ENCODE peak calls at places on chromosomes 12 and 14, in five cellular contexts. One of them, this sample, is unnamed.

GRCh38 chr14:104969741-104970230 is 8.4 kb downstream of the AHNAK2 start:
- DNase-seq in HuH-7: no peak
- DNase-seq in stimulated activated CD4-positive, alpha-beta T cell treated with anti-CD3 and anti-CD28 coated beads, Interleukin-1b, Interleukin-23, amount 100 ng/mL, for 1 hour: no peak
- DNase-seq in ELF-1: no peak
- DNase-seq in neural progenitor cell: no peak
- DNase-seq in this sample: no peak

GRCh38 chr12:55280991-55281390 is 15.4 kb downstream of the OR6C6 start:
- DNase-seq in stimulated activated CD4-positive, alpha-beta T cell treated with anti-CD3 and anti-CD28 coated beads, Interleukin-1b, Interleukin-23, amount 100 ng/mL, for 1 hour: no peak
- DNase-seq in HuH-7: no peak
- DNase-seq in ELF-1: no peak
- DNase-seq in neural progenitor cell: no peak
- DNase-seq in this sample: no peak

GRCh38 chr12:3136641-3137267 is 59.6 kb downstream of the TSPAN9 start:
- DNase-seq in stimulated activated CD4-positive, alpha-beta T cell treated with anti-CD3 and anti-CD28 coated beads, Interleukin-1b, Interleukin-23, amount 100 ng/mL, for 1 hour: no peak
- DNase-seq in ELF-1: no peak
- DNase-seq in neural progenitor cell: no peak
- DNase-seq in HuH-7: no peak
- DNase-seq in this sample: no peak

GRCh38 chr14:105049753-105050550 is 15.3 kb downstream of the GPR132 start:
- DNase-seq in ELF-1: no peak
- DNase-seq in stimulated activated CD4-positive, alpha-beta T cell treated with anti-CD3 and anti-CD28 coated beads, Interleukin-1b, Interleukin-23, amount 100 ng/mL, for 1 hour: no peak
- DNase-seq in HuH-7: no peak
- DNase-seq in neural progenitor cell: no peak
- DNase-seq in this sample: no peak

GRCh38 chr14:58638231-58639205 is 756 bp downstream of the DACT1 start:
- DNase-seq in HuH-7: no peak
- DNase-seq in ELF-1: peak
- DNase-seq in stimulated activated CD4-positive, alpha-beta T cell treated with anti-CD3 and anti-CD28 coated beads, Interleukin-1b, Interleukin-23, amount 100 ng/mL, for 1 hour: peak
- DNase-seq in neural progenitor cell: peak
- DNase-seq in this sample: no peak

GRCh38 chr14:32330356-32331226 is 1.5 kb downstream of the AKAP6 start:
- DNase-seq in stimulated activated CD4-positive, alpha-beta T cell treated with anti-CD3 and anti-CD28 coated beads, Interleukin-1b, Interleukin-23, amount 100 ng/mL, for 1 hour: no peak
- DNase-seq in neural progenitor cell: peak
- DNase-seq in HuH-7: no peak
- DNase-seq in ELF-1: peak
- DNase-seq in this sample: no peak

GRCh38 chr14:95365401-95365800 is 45.7 kb upstream of the CLMN start:
- DNase-seq in stimulated activated CD4-positive, alpha-beta T cell treated with anti-CD3 and anti-CD28 coated beads, Interleukin-1b, Interleukin-23, amount 100 ng/mL, for 1 hour: no peak
- DNase-seq in HuH-7: no peak
- DNase-seq in neural progenitor cell: no peak
- DNase-seq in ELF-1: no peak
- DNase-seq in this sample: no peak

GRCh38 chr12:80419660-80420059 is 24.4 kb upstream of the PTPRQ start:
- DNase-seq in stimulated activated CD4-positive, alpha-beta T cell treated with anti-CD3 and anti-CD28 coated beads, Interleukin-1b, Interleukin-23, amount 100 ng/mL, for 1 hour: no peak
- DNase-seq in ELF-1: no peak
- DNase-seq in HuH-7: no peak
- DNase-seq in neural progenitor cell: no peak
- DNase-seq in this sample: no peak

GRCh38 chr12:11171953-11172675 is 1.1 kb downstream of the SMIM10L1 start:
- DNase-seq in stimulated activated CD4-positive, alpha-beta T cell treated with anti-CD3 and anti-CD28 coated beads, Interleukin-1b, Interleukin-23, amount 100 ng/mL, for 1 hour: no peak
- DNase-seq in HuH-7: no peak
- DNase-seq in neural progenitor cell: peak
- DNase-seq in ELF-1: no peak
- DNase-seq in this sample: no peak

This sample was measured in H1.